ENCODE peak calls at places on chromosome 5, in seven cellular contexts. J is lower lobe of right lung; G is uterus; Z is GM20000; B is activated effector memory CD4-positive, alpha-beta T cell treated with anti-CD3 and anti-CD28 coated beads, Interleukin-2, amount 50 U/mL, for 16 hours; P is stimulated activated CD4-positive, alpha-beta T cell treated with anti-CD3 and anti-CD28 coated beads, Interleukin-1b, Interleukin-23, amount 100 ng/mL, for 4 hours; S is NCI-H748 treated with DMSO at 0.1 percent for 48 hours. M is an unnamed sample.

GRCh38 chr5:139190125-139190524 is 8.0 kb downstream of the SIL1 start:
- DNase-seq in J (no peak), G (no peak), Z (no peak), B (no peak), P (no peak), S (no peak), M (no peak)

GRCh38 chr5:147558826-147559225 is 49.0 kb upstream of the DPYSL3 start:
- DNase-seq in J (no peak), G (peak; percentile 65), Z (peak; percentile 9), B (no peak), P (no peak), S (peak; percentile 66), M (peak; percentile 28)

GRCh38 chr5:118791986-118792734 is 196.2 kb downstream of the DTWD2 start:
- DNase-seq in J (no peak), G (peak; percentile 16), Z (peak; percentile 49), B (no peak), P (no peak), S (peak; percentile 51), M (peak; percentile 82)

GRCh38 chr5:74201334-74202081 is 439.0 kb downstream of the ENC1 start:
- DNase-seq in J (no peak), G (no peak), Z (peak; percentile 21), B (no peak), P (no peak), S (peak; percentile 85), M (peak; percentile 52)

GRCh38 chr5:170307575-170308465 is 10.2 kb upstream of the LCP2 start:
- DNase-seq in J (peak; percentile 78), G (peak; percentile 87), Z (no peak), B (no peak), P (no peak), S (no peak), M (peak; percentile 52)

GRCh38 chr5:3307982-3308621 is 287.5 kb upstream of the IRX1 start:
- DNase-seq in J (no peak), G (no peak), Z (no peak), B (no peak), P (no peak), S (no peak), M (no peak)

GRCh38 chr5:1007681-1008450 is 736 bp upstream of the NKD2 start:
- DNase-seq in J (peak; percentile 45), G (peak; percentile 15), Z (peak; percentile 39), B (peak; percentile 61), P (no peak), S (no peak), M (no peak)

GRCh38 chr5:96629774-96630173 is 32.4 kb upstream of the CAST start:
- DNase-seq in J (no peak), G (no peak), Z (no peak), B (no peak), P (no peak), S (peak; percentile 37), M (no peak)

GRCh38 chr5:132389453-132390286 is 20.2 kb downstream of the SLC22A5 start:
- DNase-seq in J (no peak), G (peak; percentile 72), Z (no peak), B (no peak), P (peak; percentile 19), S (no peak), M (no peak)

M was measured in GM12865.